ENCODE peak calls at places on chromosome 16, in four cellular contexts. H is GM12878, K is WTC11, R is K562. M is an unnamed sample.

GRCh38 chr16:69223882-69224281 is 36.9 kb downstream of the SNTB2 start:
- DNase-seq in K (no peak), R (no peak), H (no peak), M (no peak)

GRCh38 chr16:88992351-88993005 is 15.5 kb upstream of the CBFA2T3 start:
- DNase-seq in K (no peak), R (peak; percentile 99), H (no peak), M (no peak)

GRCh38 chr16:88405325-88406060 is 22.7 kb downstream of the ZNF469 start:
- DNase-seq in R (no peak), K (no peak), H (no peak), M (no peak)

GRCh38 chr16:77290451-77291110 is 91.4 kb downstream of the SYCE1L start:
- DNase-seq in K (no peak), H (no peak), R (no peak), M (no peak)

GRCh38 chr16:17342031-17342430 is 128.7 kb downstream of the XYLT1 start:
- DNase-seq in H (no peak), K (no peak), R (no peak), M (no peak)

GRCh38 chr16:88941933-88942909 is 34.8 kb downstream of the CBFA2T3 start:
- DNase-seq in K (peak; percentile 83), H (no peak), R (no peak), M (no peak)

GRCh38 chr16:12017583-12017982 is 41.0 kb downstream of the SNX29 start:
- DNase-seq in K (no peak), H (no peak), R (no peak), M (no peak)

GRCh38 chr16:15916323-15916722 is 27.9 kb upstream of the CEP20 start:
- DNase-seq in K (no peak), H (no peak), R (no peak), M (no peak)

GRCh38 chr16:14510939-14511797 is 118.9 kb downstream of the PARN start:
- DNase-seq in R (no peak), H (no peak), K (no peak), M (peak; percentile 99)

GRCh38 chr16:14462811-14463210 is 167.2 kb downstream of the PARN start:
- DNase-seq in R (no peak), H (no peak), K (no peak), M (no peak)

GRCh38 chr16:90011196-90011819 is 7.9 kb downstream of the DBNDD1 start:
- DNase-seq in K (no peak), R (no peak), H (no peak), M (no peak)

GRCh38 chr16:10465821-10466220 is 80.0 kb downstream of the ATF7IP2 start:
- DNase-seq in K (no peak), H (no peak), R (no peak), M (no peak)

GRCh38 chr16:56807011-56807675 is 57.9 kb upstream of the SLC12A3 start:
- DNase-seq in K (no peak), H (no peak), R (no peak), M (peak; percentile 42)

GRCh38 chr16:69150146-69150865 is 17.9 kb downstream of the UTP4 start:
- DNase-seq in K (peak; percentile 56), H (no peak), R (peak; percentile 76), M (peak; percentile 68)

GRCh38 chr16:87127061-87127765 is 190.0 kb downstream of the C16orf95 start:
- DNase-seq in H (no peak), K (no peak), R (no peak), M (no peak)

GRCh38 chr16:69888005-69888560 is 63.1 kb upstream of the CLEC18A start:
- DNase-seq in H (peak; percentile 2), K (no peak), R (no peak), M (no peak)

GRCh38 chr16:79006762-79007161 is 593.8 kb downstream of the MAF start:
- DNase-seq in R (no peak), K (no peak), H (no peak), M (no peak)

GRCh38 chr16:22641030-22641671 is 130.5 kb downstream of the NPIPB5 start:
- DNase-seq in K (peak; percentile 19), H (no peak), R (peak; percentile 38), M (no peak)

GRCh38 chr16:31130336-31130812 is 5.2 kb downstream of the PRSS8 start:
- DNase-seq in R (no peak), H (no peak), K (no peak), M (no peak)

GRCh38 chr16:57366544-57367040 is 5.7 kb upstream of the CX3CL1 start:
- DNase-seq in R (no peak), K (no peak), H (no peak), M (no peak)

GRCh38 chr16:31400191-31400590 is 7.1 kb downstream of the ITGAD start:
- DNase-seq in H (no peak), K (no peak), R (no peak), M (no peak)

GRCh38 chr16:13298676-13299075 is 397.3 kb downstream of the SHISA9 start:
- DNase-seq in R (no peak), K (peak; percentile 22), H (no peak), M (no peak)

GRCh38 chr16:88536971-88537751 is 33.0 kb upstream of the ZC3H18 start:
- DNase-seq in H (no peak), K (peak; percentile 57), R (no peak), M (no peak)

GRCh38 chr16:88624977-88625576 is 13.3 kb upstream of the IL17C start:
- DNase-seq in K (no peak), R (no peak), H (no peak), M (no peak)

GRCh38 chr16:19173059-19173458 is 5.0 kb downstream of the SYT17 start:
- DNase-seq in K (no peak), H (no peak), R (no peak), M (no peak)

GRCh38 chr16:9557266-9557665 is 465.8 kb downstream of the HAPSTR1 start:
- DNase-seq in R (no peak), K (no peak), H (peak; percentile 17), M (no peak)

GRCh38 chr16:71359431-71359830 is 908 bp downstream of the CALB2 start:
- DNase-seq in K (no peak), R (no peak), H (no peak), M (no peak)

GRCh38 chr16:71357681-71358080 is 842 bp upstream of the CALB2 start:
- DNase-seq in R (peak; percentile 11), H (no peak), K (peak; percentile 38), M (no peak)

GRCh38 chr16:71356051-71356740 is 2.3 kb upstream of the CALB2 start:
- DNase-seq in R (no peak), H (no peak), K (no peak), M (no peak)

GRCh38 chr16:71360378-71360777 is 1.9 kb downstream of the CALB2 start:
- DNase-seq in R (peak; percentile 21), K (no peak), H (no peak), M (peak; percentile 25)

DNA sequence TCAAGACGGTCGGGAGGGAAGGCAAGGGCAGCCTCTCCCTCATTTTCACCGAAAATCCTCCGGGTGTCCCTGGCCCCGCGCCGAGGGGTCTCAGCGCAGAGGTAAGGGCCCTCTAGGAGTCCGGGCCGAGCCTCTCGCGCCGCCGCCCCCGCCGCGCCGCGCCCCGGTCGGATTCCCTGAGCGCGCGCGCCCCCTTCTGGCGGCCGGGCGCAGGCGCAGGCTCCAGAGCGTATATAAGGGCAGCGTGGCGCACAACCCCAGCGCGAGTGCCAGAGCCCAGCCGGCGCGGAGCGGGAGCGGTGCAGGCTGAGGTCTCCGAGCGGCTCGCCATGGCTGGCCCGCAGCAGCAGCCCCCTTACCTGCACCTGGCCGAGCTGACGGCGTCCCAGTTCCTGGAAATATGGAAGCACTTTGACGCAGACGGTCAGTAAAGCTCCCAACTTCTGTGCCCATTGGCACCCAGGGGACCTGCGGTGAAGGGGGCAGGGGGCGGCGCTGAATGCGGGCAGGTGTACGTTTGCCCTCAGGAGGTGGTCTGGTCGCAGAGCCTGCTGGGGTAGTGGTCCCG is at the start of gene CALB2:
- DNase-seq in K (peak; percentile 81), H (no peak), R (peak; percentile 76), M (peak; percentile 43)
- TF ChIP-seq ETV6 in K (peak; percentile 61), H (no peak), R (no peak), M (no peak)

DNA sequence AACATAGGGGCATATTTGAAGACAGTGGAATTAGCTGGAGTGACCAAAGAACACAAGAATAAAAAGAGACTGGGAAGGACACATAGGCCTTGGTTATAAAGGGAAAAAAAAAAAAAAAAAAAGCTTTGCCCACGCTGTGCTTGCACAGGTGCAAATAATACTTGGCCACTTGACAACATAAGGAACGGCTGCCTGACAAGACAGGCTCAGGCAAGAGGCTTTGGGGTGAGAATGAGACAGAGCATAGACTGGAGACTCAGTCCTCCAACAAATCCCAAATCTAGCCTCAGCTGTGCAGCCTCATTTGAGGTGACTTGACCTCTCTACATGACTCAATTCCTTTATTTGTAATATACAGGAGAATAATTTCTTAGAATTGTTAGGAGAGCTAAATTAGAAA is 332.8 kb upstream of the DYNLRB2 start:
- DNase-seq in R (no peak), H (no peak), K (no peak), M (no peak)
- TF ChIP-seq ETV6 in R (no peak), H (no peak), K (no peak), M (no peak)

DNA sequence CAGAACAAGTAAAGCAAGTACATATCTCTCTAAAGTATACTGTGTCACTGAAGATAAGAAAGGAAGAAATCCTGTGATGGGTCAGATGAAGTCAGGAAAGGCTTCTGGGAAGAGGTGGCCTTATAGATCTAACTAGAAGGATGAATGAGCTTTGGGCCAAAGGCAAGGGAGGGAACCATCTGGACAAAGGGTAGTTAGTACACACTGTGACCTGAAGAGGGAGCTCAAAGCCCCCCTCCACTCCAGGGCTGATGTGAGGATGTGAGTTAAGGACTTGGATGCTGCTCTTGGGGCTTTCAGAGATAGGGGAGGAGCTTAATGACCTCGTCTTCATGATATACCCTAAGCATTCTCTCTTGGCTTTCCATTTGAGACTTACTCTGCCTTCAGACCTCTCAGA is 185.3 kb upstream of the CACNG3 start:
- DNase-seq in K (peak; percentile 70), H (peak; percentile 9), R (peak; percentile 79), M (peak; percentile 29)
- TF ChIP-seq ETV6 in K (no peak), H (no peak), R (no peak), M (no peak)

GRCh38 chr16:49348408-49349176 is 25.0 kb upstream of the C16orf78 start:
- DNase-seq in H (no peak), K (peak; percentile 42), R (peak; percentile 22), M (no peak)

GRCh38 chr16:49349446-49350168 is 24.0 kb upstream of the C16orf78 start:
- DNase-seq in K (no peak), H (no peak), R (no peak), M (no peak)

GRCh38 chr16:49352923-49353322 is 20.7 kb upstream of the C16orf78 start:
- DNase-seq in H (no peak), K (peak; percentile 68), R (peak; percentile 18), M (peak; percentile 23)

GRCh38 chr16:49351119-49351518 is 22.5 kb upstream of the C16orf78 start:
- DNase-seq in H (no peak), K (no peak), R (no peak), M (no peak)

DNA sequence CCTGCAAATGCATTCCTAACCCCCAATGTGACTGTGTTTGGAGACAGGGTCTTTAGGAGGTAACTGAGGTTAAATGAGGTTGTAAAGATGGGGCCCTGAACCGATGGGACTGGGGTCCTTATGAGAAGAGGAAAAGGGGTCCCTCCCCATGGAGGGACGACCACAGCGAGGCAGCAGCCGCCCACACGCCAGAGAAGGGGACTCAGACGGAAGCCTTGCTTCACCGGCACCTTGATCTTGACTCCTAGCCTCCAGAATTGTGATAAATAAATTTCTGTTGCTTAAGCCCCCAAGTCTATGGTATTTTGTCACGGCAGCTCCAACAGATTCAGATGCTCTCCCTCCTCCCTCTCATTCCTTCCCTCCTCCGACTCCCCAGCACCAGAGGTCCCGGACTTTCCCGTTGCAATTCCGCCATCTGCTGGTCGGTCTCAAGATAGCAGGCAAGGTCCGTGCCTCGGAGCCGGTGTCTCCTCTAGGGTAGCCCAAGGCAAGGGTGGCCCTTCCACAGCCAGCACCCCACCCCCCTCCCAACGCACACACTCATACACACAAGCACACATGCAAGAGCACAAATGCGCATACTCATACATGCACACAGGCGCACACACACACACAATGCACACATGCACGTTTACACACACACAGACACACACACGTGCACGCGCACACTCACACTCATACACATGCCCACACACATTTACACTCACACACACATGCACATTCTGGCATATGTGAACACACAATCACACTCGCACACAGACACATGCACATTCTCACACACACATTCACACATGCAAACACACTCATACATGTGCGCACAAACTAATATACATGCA is 23.1 kb upstream of the C16orf78 start:
- DNase-seq in K (peak; percentile 86), H (no peak), R (peak; percentile 67), M (peak; percentile 37)
- TF ChIP-seq ETV6 in K (no peak), H (no peak), R (no peak), M (no peak)

M was measured in HepG2.